ENCODE peak calls at places on chromosomes 2 and 18, in six cellular contexts. One of them, this sample, is unnamed.

GRCh38 chr2:241808701-241809382 is at the start of gene NEU4:
- DNase-seq in T-helper 2 cell: no peak
- DNase-seq in brain pericyte: no peak
- DNase-seq in HTR-8/SVneo: no peak
- DNase-seq in kidney tubule cell: no peak
- DNase-seq in activated T-cell treated with anti-CD3 and anti-CD28 coated beads for 1 hour: no peak
- DNase-seq in this sample: no peak

GRCh38 chr18:57925706-57926105 is 118.3 kb upstream of the NEDD4L start:
- DNase-seq in T-helper 2 cell: no peak
- DNase-seq in brain pericyte: no peak
- DNase-seq in HTR-8/SVneo: no peak
- DNase-seq in kidney tubule cell: peak; percentile 55
- DNase-seq in activated T-cell treated with anti-CD3 and anti-CD28 coated beads for 1 hour: no peak
- DNase-seq in this sample: no peak

GRCh38 chr2:35846-36245 is 10.5 kb downstream of the FAM110C start:
- DNase-seq in T-helper 2 cell: no peak
- DNase-seq in brain pericyte: no peak
- DNase-seq in HTR-8/SVneo: no peak
- DNase-seq in kidney tubule cell: peak; percentile 24
- DNase-seq in activated T-cell treated with anti-CD3 and anti-CD28 coated beads for 1 hour: no peak
- DNase-seq in this sample: no peak

GRCh38 chr18:79317718-79318117 is 78.0 kb upstream of the NFATC1 start:
- DNase-seq in T-helper 2 cell: no peak
- DNase-seq in brain pericyte: no peak
- DNase-seq in HTR-8/SVneo: no peak
- DNase-seq in kidney tubule cell: peak; percentile 31
- DNase-seq in activated T-cell treated with anti-CD3 and anti-CD28 coated beads for 1 hour: no peak
- DNase-seq in this sample: no peak

GRCh38 chr2:144512421-144513272 is 7.3 kb downstream of the ZEB2 start:
- DNase-seq in T-helper 2 cell: no peak
- DNase-seq in brain pericyte: no peak
- DNase-seq in HTR-8/SVneo: no peak
- DNase-seq in kidney tubule cell: no peak
- DNase-seq in activated T-cell treated with anti-CD3 and anti-CD28 coated beads for 1 hour: no peak
- DNase-seq in this sample: no peak

GRCh38 chr2:238320648-238321281 is 447 bp downstream of the TRAF3IP1 start:
- DNase-seq in T-helper 2 cell: no peak
- DNase-seq in brain pericyte: no peak
- DNase-seq in HTR-8/SVneo: peak; percentile 15
- DNase-seq in kidney tubule cell: no peak
- DNase-seq in activated T-cell treated with anti-CD3 and anti-CD28 coated beads for 1 hour: no peak
- DNase-seq in this sample: no peak

GRCh38 chr2:237432484-237433092 is 18.6 kb upstream of the COL6A3 start:
- DNase-seq in T-helper 2 cell: no peak
- DNase-seq in brain pericyte: no peak
- DNase-seq in HTR-8/SVneo: peak; percentile 79
- DNase-seq in kidney tubule cell: peak; percentile 100
- DNase-seq in activated T-cell treated with anti-CD3 and anti-CD28 coated beads for 1 hour: peak; percentile 73
- DNase-seq in this sample: peak; percentile 14

GRCh38 chr2:29844713-29845320 is 76.6 kb downstream of the ALK start:
- DNase-seq in T-helper 2 cell: no peak
- DNase-seq in brain pericyte: no peak
- DNase-seq in HTR-8/SVneo: no peak
- DNase-seq in kidney tubule cell: peak; percentile 86
- DNase-seq in activated T-cell treated with anti-CD3 and anti-CD28 coated beads for 1 hour: no peak
- DNase-seq in this sample: no peak

GRCh38 chr2:16284941-16285625 is 344.7 kb downstream of the MYCN start:
- DNase-seq in T-helper 2 cell: no peak
- DNase-seq in brain pericyte: no peak
- DNase-seq in HTR-8/SVneo: no peak
- DNase-seq in kidney tubule cell: no peak
- DNase-seq in activated T-cell treated with anti-CD3 and anti-CD28 coated beads for 1 hour: no peak
- DNase-seq in this sample: no peak

GRCh38 chr2:42128731-42129486 is 40.2 kb upstream of the EML4 start:
- DNase-seq in T-helper 2 cell: no peak
- DNase-seq in brain pericyte: no peak
- DNase-seq in HTR-8/SVneo: peak; percentile 64
- DNase-seq in kidney tubule cell: peak; percentile 53
- DNase-seq in activated T-cell treated with anti-CD3 and anti-CD28 coated beads for 1 hour: no peak
- DNase-seq in this sample: no peak

GRCh38 chr2:232781765-232782164 is 5.4 kb upstream of the KCNJ13 start:
- DNase-seq in T-helper 2 cell: no peak
- DNase-seq in brain pericyte: no peak
- DNase-seq in HTR-8/SVneo: peak; percentile 12
- DNase-seq in kidney tubule cell: peak; percentile 97
- DNase-seq in activated T-cell treated with anti-CD3 and anti-CD28 coated beads for 1 hour: no peak
- DNase-seq in this sample: peak; percentile 77